ENCODE peak calls at places on chromosomes 13 and 19, in five cellular contexts. M is tibial artery, B is Peyer's patch, S is neural progenitor cell, G is uterus. W is an unnamed sample.

GRCh38 chr13:108087813-108088212 is 127.5 kb downstream of the LIG4 start:
- DNase-seq in M (no peak), B (no peak), S (no peak), G (no peak), W (no peak)

GRCh38 chr19:517721-518136 is 10.4 kb downstream of the TPGS1 start:
- DNase-seq in M (no peak), B (no peak), S (no peak), G (no peak), W (no peak)

GRCh38 chr13:21402586-21403307 is 56.4 kb downstream of the ZDHHC20 start:
- DNase-seq in M (no peak), B (no peak), S (no peak), G (no peak), W (no peak)

GRCh38 chr19:480016-480855 is 16.1 kb upstream of the MADCAM1 start:
- DNase-seq in M (peak), B (no peak), S (peak), G (peak), W (peak)

GRCh38 chr19:38145627-38146026 is 78.4 kb downstream of the DPF1 start:
- DNase-seq in M (no peak), B (no peak), S (no peak), G (no peak), W (no peak)

GRCh38 chr19:501646-502045 is 5.4 kb downstream of the MADCAM1 start:
- DNase-seq in M (no peak), B (no peak), S (no peak), G (no peak), W (no peak)

GRCh38 chr13:101149735-101150380 is 266.4 kb downstream of the NALCN start:
- DNase-seq in M (no peak), B (no peak), S (peak), G (no peak), W (peak)

GRCh38 chr19:18713550-18714117 is 30.2 kb downstream of the CRTC1 start:
- DNase-seq in M (no peak), B (no peak), S (no peak), G (no peak), W (no peak)

GRCh38 chr13:34833562-34834182 is 108.4 kb upstream of the NBEA start:
- DNase-seq in M (no peak), B (no peak), S (peak), G (no peak), W (no peak)

GRCh38 chr19:48837081-48837524 is 812 bp upstream of the HSD17B14 start:
- DNase-seq in M (peak), B (peak), S (peak), G (peak), W (peak)

GRCh38 chr13:43785166-43785680 is 1.5 kb downstream of the ENOX1 start:
- DNase-seq in M (no peak), B (no peak), S (peak), G (no peak), W (no peak)

GRCh38 chr13:112213467-112214245 is 146.7 kb downstream of the SOX1 start:
- DNase-seq in M (no peak), B (no peak), S (no peak), G (no peak), W (no peak)

GRCh38 chr19:42531313-42531712 is 3.0 kb upstream of the CEACAM1 start:
- DNase-seq in M (no peak), B (no peak), S (no peak), G (no peak), W (no peak)

GRCh38 chr13:89515948-89516347 is 1831.5 kb upstream of the MIR17HG start:
- DNase-seq in M (no peak), B (no peak), S (no peak), G (no peak), W (no peak)

GRCh38 chr19:12792048-12792852 is 964 bp downstream of the JUNB start:
- DNase-seq in M (peak), B (peak), S (peak), G (peak), W (peak)

GRCh38 chr19:8004723-8005513 is 523 bp downstream of the ELAVL1 start:
- DNase-seq in M (no peak), B (peak), S (no peak), G (no peak), W (no peak)

DNA sequence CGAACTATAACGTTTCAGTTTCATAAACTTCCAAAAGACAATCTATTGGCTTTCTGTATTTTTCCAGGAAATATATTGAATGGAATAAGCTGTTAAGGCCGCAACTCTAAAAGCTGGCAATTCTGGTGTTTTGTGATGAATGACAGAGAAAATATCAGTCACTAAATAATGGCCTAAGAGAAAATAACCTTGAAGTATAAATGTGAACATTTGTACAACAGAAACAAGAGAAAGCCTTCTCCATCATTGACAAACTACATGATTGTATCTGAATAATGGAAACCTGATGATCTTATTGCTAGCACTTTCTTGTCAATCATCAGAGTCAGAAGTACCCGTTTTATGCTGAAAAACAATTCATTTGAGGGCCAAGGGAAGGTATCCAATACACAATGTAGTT is 134.3 kb downstream of the TRPC4 start:
- DNase-seq in M (no peak), B (no peak), S (no peak), G (no peak), W (no peak)
- H3K27ac ChIP-seq in M (no peak), B (no peak), S (peak), G (no peak), W (no peak)

GRCh38 chr13:99656092-99656745 is 154.9 kb downstream of the TM9SF2 start:
- DNase-seq in M (peak), B (peak), S (peak), G (peak), W (peak)
- H3K27ac ChIP-seq in M (no peak), B (no peak), S (no peak), G (no peak), W (no peak)

GRCh38 chr13:114141261-114141996 is 9.0 kb upstream of the RASA3 start:
- DNase-seq in M (peak), B (no peak), S (no peak), G (no peak), W (no peak)
- H3K27ac ChIP-seq in M (no peak), B (peak), S (no peak), G (no peak), W (no peak)

DNA sequence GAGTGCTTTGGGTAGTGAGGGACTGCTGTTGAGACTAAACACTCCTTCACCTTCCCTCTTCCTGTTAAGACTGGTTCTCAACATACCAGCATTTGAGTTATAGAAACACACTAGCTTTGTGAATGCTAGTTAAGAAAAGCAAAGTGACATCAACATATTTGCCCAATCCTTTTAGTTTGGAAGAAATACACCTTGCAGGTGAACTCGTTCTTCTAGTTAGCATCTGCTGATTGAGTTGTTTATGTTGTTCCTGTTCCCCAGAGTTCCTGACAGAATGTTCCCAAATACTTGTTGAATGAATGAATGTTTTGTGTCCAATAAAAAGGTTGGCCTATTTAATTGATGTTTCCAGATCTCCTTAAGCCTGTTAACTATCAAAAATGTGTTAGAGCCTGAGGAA is 7.1 kb downstream of the LMO7 start:
- DNase-seq in M (no peak), B (no peak), S (no peak), G (no peak), W (no peak)
- H3K27ac ChIP-seq in M (no peak), B (no peak), S (no peak), G (no peak), W (no peak)

GRCh38 chr13:93775507-93776108 is 549.0 kb downstream of the GPC6 start:
- DNase-seq in M (no peak), B (no peak), S (no peak), G (no peak), W (no peak)
- H3K27ac ChIP-seq in M (peak), B (no peak), S (no peak), G (no peak), W (no peak)

W was measured in WERI-Rb-1.